ENCODE peak calls at places on chromosomes 7 and 10, in nine cellular contexts. One of them, this sample, is unnamed.

GRCh38 chr10:103894454-103894853 is 23.5 kb downstream of the STN1 start:
- DNase-seq in psoas muscle: no peak
- DNase-seq in lower lobe of right lung: no peak
- DNase-seq in fibroblast of lung: no peak
- DNase-seq in PC-9: no peak
- DNase-seq in kidney: no peak
- DNase-seq in CD8-positive, alpha-beta T cell: no peak
- DNase-seq in spleen: no peak
- DNase-seq in esophagus squamous epithelium: no peak
- DNase-seq in this sample: no peak

GRCh38 chr10:87973635-87974034 is 110.2 kb downstream of the PTEN start:
- DNase-seq in lower lobe of right lung: no peak
- DNase-seq in kidney: no peak
- DNase-seq in fibroblast of lung: peak; percentile 70
- DNase-seq in CD8-positive, alpha-beta T cell: no peak
- DNase-seq in PC-9: no peak
- DNase-seq in psoas muscle: no peak
- DNase-seq in esophagus squamous epithelium: no peak
- DNase-seq in spleen: no peak
- DNase-seq in this sample: no peak

GRCh38 chr7:909358-910329 is 33.3 kb downstream of the GET4 start:
- DNase-seq in esophagus squamous epithelium: no peak
- DNase-seq in fibroblast of lung: peak; percentile 36
- DNase-seq in kidney: peak; percentile 83
- DNase-seq in spleen: peak; percentile 92
- DNase-seq in PC-9: no peak
- DNase-seq in CD8-positive, alpha-beta T cell: peak; percentile 45
- DNase-seq in psoas muscle: peak; percentile 79
- DNase-seq in lower lobe of right lung: peak; percentile 90
- DNase-seq in this sample: peak; percentile 80

GRCh38 chr7:30974605-30975256 is 11.0 kb downstream of the GHRHR start:
- DNase-seq in esophagus squamous epithelium: no peak
- DNase-seq in CD8-positive, alpha-beta T cell: no peak
- DNase-seq in psoas muscle: no peak
- DNase-seq in PC-9: peak; percentile 52
- DNase-seq in fibroblast of lung: peak; percentile 37
- DNase-seq in lower lobe of right lung: peak; percentile 67
- DNase-seq in spleen: no peak
- DNase-seq in kidney: no peak
- DNase-seq in this sample: peak; percentile 73

GRCh38 chr7:30466266-30466665 is 12.3 kb downstream of the NOD1 start:
- DNase-seq in fibroblast of lung: peak; percentile 74
- DNase-seq in esophagus squamous epithelium: no peak
- DNase-seq in lower lobe of right lung: no peak
- DNase-seq in CD8-positive, alpha-beta T cell: no peak
- DNase-seq in psoas muscle: no peak
- DNase-seq in PC-9: no peak
- DNase-seq in kidney: no peak
- DNase-seq in spleen: no peak
- DNase-seq in this sample: peak; percentile 30

GRCh38 chr10:24718031-24718855 is 5.4 kb downstream of the ARHGAP21 start:
- DNase-seq in PC-9: peak; percentile 64
- DNase-seq in psoas muscle: no peak
- DNase-seq in fibroblast of lung: peak; percentile 81
- DNase-seq in lower lobe of right lung: no peak
- DNase-seq in spleen: no peak
- DNase-seq in CD8-positive, alpha-beta T cell: no peak
- DNase-seq in esophagus squamous epithelium: no peak
- DNase-seq in kidney: no peak
- DNase-seq in this sample: no peak

GRCh38 chr10:129622736-129623135 is 155.7 kb downstream of the MGMT start:
- DNase-seq in kidney: no peak
- DNase-seq in CD8-positive, alpha-beta T cell: no peak
- DNase-seq in fibroblast of lung: peak; percentile 69
- DNase-seq in psoas muscle: no peak
- DNase-seq in lower lobe of right lung: no peak
- DNase-seq in PC-9: no peak
- DNase-seq in esophagus squamous epithelium: no peak
- DNase-seq in spleen: no peak
- DNase-seq in this sample: no peak

GRCh38 chr7:156160811-156161210 is 348.5 kb upstream of the SHH start:
- DNase-seq in CD8-positive, alpha-beta T cell: no peak
- DNase-seq in spleen: no peak
- DNase-seq in psoas muscle: no peak
- DNase-seq in PC-9: no peak
- DNase-seq in lower lobe of right lung: no peak
- DNase-seq in esophagus squamous epithelium: no peak
- DNase-seq in kidney: peak; percentile 76
- DNase-seq in fibroblast of lung: no peak
- DNase-seq in this sample: no peak

GRCh38 chr7:51124321-51124720 is 192.3 kb downstream of the COBL start:
- DNase-seq in psoas muscle: no peak
- DNase-seq in PC-9: no peak
- DNase-seq in lower lobe of right lung: no peak
- DNase-seq in esophagus squamous epithelium: no peak
- DNase-seq in CD8-positive, alpha-beta T cell: no peak
- DNase-seq in kidney: no peak
- DNase-seq in spleen: no peak
- DNase-seq in fibroblast of lung: no peak
- DNase-seq in this sample: no peak

GRCh38 chr10:15745748-15746147 is 26.0 kb upstream of the ITGA8 start:
- DNase-seq in kidney: no peak
- DNase-seq in lower lobe of right lung: no peak
- DNase-seq in spleen: no peak
- DNase-seq in CD8-positive, alpha-beta T cell: no peak
- DNase-seq in fibroblast of lung: peak; percentile 45
- DNase-seq in esophagus squamous epithelium: no peak
- DNase-seq in psoas muscle: no peak
- DNase-seq in PC-9: no peak
- DNase-seq in this sample: no peak

GRCh38 chr10:437698-438490 is 251.6 kb downstream of the DIP2C start:
- DNase-seq in kidney: no peak
- DNase-seq in lower lobe of right lung: no peak
- DNase-seq in CD8-positive, alpha-beta T cell: no peak
- DNase-seq in fibroblast of lung: no peak
- DNase-seq in psoas muscle: no peak
- DNase-seq in spleen: no peak
- DNase-seq in esophagus squamous epithelium: no peak
- DNase-seq in PC-9: no peak
- DNase-seq in this sample: no peak

GRCh38 chr7:99997545-99998137 is 17.8 kb upstream of the ZKSCAN1 start:
- DNase-seq in psoas muscle: peak; percentile 69
- DNase-seq in esophagus squamous epithelium: no peak
- DNase-seq in kidney: peak; percentile 88
- DNase-seq in PC-9: no peak
- DNase-seq in fibroblast of lung: peak; percentile 41
- DNase-seq in CD8-positive, alpha-beta T cell: peak; percentile 74
- DNase-seq in lower lobe of right lung: peak; percentile 68
- DNase-seq in spleen: peak; percentile 93
- DNase-seq in this sample: no peak

GRCh38 chr10:32384185-32384584 is 37.2 kb upstream of the EPC1 start:
- DNase-seq in fibroblast of lung: no peak
- DNase-seq in kidney: no peak
- DNase-seq in spleen: no peak
- DNase-seq in esophagus squamous epithelium: no peak
- DNase-seq in CD8-positive, alpha-beta T cell: no peak
- DNase-seq in psoas muscle: no peak
- DNase-seq in PC-9: no peak
- DNase-seq in lower lobe of right lung: no peak
- DNase-seq in this sample: no peak

GRCh38 chr7:17036584-17036983 is 154.8 kb upstream of the AGR3 start:
- DNase-seq in PC-9: no peak
- DNase-seq in lower lobe of right lung: no peak
- DNase-seq in esophagus squamous epithelium: no peak
- DNase-seq in kidney: no peak
- DNase-seq in spleen: no peak
- DNase-seq in psoas muscle: no peak
- DNase-seq in fibroblast of lung: no peak
- DNase-seq in CD8-positive, alpha-beta T cell: no peak
- DNase-seq in this sample: no peak

GRCh38 chr7:30815016-30815854 is 44.0 kb downstream of the MINDY4 start:
- DNase-seq in CD8-positive, alpha-beta T cell: no peak
- DNase-seq in PC-9: no peak
- DNase-seq in fibroblast of lung: no peak
- DNase-seq in psoas muscle: peak; percentile 76
- DNase-seq in esophagus squamous epithelium: no peak
- DNase-seq in lower lobe of right lung: peak; percentile 58
- DNase-seq in kidney: no peak
- DNase-seq in spleen: no peak
- DNase-seq in this sample: no peak

GRCh38 chr7:33933611-33934281 is 28.4 kb downstream of the BMPER start:
- DNase-seq in psoas muscle: no peak
- DNase-seq in PC-9: peak; percentile 34
- DNase-seq in kidney: no peak
- DNase-seq in spleen: no peak
- DNase-seq in esophagus squamous epithelium: no peak
- DNase-seq in CD8-positive, alpha-beta T cell: no peak
- DNase-seq in lower lobe of right lung: no peak
- DNase-seq in fibroblast of lung: peak; percentile 88
- DNase-seq in this sample: no peak

GRCh38 chr10:15333909-15334649 is 37.0 kb downstream of the FAM171A1 start:
- DNase-seq in CD8-positive, alpha-beta T cell: no peak
- DNase-seq in kidney: no peak
- DNase-seq in lower lobe of right lung: no peak
- DNase-seq in psoas muscle: no peak
- DNase-seq in fibroblast of lung: peak; percentile 62
- DNase-seq in spleen: no peak
- DNase-seq in esophagus squamous epithelium: no peak
- DNase-seq in PC-9: no peak
- DNase-seq in this sample: no peak

DNA sequence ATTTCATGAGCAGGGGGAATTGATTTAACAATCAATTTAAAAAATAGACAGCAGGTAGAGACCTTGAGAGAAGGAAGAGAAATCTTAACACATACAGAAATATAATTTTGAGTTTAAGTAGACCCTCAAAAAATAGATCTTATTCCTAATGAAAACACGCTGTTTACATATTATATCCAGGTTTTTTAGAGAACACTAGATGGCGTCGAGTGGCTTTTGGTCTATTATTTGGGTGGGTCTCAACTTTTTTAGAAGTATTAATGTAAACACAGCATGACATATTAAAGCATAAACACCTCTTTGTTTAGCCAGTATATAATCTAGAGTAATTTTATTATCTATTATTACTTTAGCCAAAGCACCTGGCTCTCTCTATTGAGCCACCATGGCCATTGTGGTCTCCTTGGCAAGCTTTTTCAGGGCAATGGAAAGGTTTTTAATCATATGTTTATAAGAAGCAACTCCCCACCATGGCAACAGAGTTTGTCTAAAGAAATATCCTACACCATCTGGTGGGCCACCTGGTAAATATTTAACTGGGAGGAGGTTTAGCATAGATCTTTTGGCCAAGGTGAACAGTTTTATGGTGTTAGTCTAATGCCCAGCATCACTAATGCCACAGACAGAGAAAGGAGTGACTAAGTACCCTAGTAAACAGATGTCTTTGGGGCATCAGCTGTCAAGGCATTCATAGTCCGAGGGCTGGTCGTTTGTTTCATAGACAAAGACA is 59.7 kb upstream of the PRSS1 start:
- DNase-seq in kidney: no peak
- DNase-seq in spleen: no peak
- DNase-seq in fibroblast of lung: no peak
- DNase-seq in esophagus squamous epithelium: no peak
- DNase-seq in PC-9: no peak
- DNase-seq in CD8-positive, alpha-beta T cell: no peak
- DNase-seq in psoas muscle: no peak
- DNase-seq in lower lobe of right lung: no peak
- DNase-seq in this sample: no peak
- TF ChIP-seq CTCF in kidney: no peak
- TF ChIP-seq CTCF in spleen: no peak
- TF ChIP-seq CTCF in fibroblast of lung: no peak
- TF ChIP-seq CTCF in esophagus squamous epithelium: no peak
- TF ChIP-seq CTCF in PC-9: peak; percentile 45
- TF ChIP-seq CTCF in CD8-positive, alpha-beta T cell: no peak
- TF ChIP-seq CTCF in psoas muscle: no peak
- TF ChIP-seq CTCF in lower lobe of right lung: no peak
- TF ChIP-seq CTCF in this sample: peak; percentile 25

GRCh38 chr10:29426420-29426819 is 137.6 kb downstream of the LYZL1 start:
- DNase-seq in spleen: no peak
- DNase-seq in psoas muscle: no peak
- DNase-seq in esophagus squamous epithelium: no peak
- DNase-seq in kidney: no peak
- DNase-seq in CD8-positive, alpha-beta T cell: no peak
- DNase-seq in lower lobe of right lung: no peak
- DNase-seq in PC-9: no peak
- DNase-seq in fibroblast of lung: no peak
- DNase-seq in this sample: no peak
- H3K27ac ChIP-seq in spleen: no peak overlapping the region
- H3K27ac ChIP-seq in psoas muscle: no peak overlapping the region
- H3K27ac ChIP-seq in esophagus squamous epithelium: no peak overlapping the region
- H3K27ac ChIP-seq in kidney: no peak overlapping the region
- H3K27ac ChIP-seq in CD8-positive, alpha-beta T cell: no peak overlapping the region
- H3K27ac ChIP-seq in lower lobe of right lung: no peak overlapping the region
- H3K27ac ChIP-seq in PC-9: no peak overlapping the region
- H3K27ac ChIP-seq in fibroblast of lung: no peak overlapping the region
- H3K27ac ChIP-seq in this sample: no peak overlapping the region

DNA sequence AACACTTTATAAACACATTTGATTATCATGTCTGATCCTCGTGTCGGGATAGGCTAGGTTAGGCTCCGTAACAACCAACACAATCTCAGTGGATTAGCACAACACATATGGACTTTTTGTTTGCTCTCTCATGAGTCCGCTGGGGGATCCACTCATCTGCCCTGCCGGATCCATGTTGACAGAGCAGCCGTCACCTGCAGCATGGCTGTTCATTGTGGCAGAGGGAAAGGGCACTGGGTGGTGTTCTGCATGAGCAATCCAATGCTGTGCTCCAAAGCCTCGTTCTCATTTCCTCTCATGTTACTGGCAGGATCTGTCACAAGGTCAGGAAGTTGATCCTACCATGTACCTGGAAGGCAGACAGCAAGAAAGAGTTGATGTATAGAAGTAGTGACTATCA is 62.5 kb upstream of the RAPGEF5 start:
- DNase-seq in kidney: no peak
- DNase-seq in esophagus squamous epithelium: no peak
- DNase-seq in lower lobe of right lung: no peak
- DNase-seq in fibroblast of lung: no peak
- DNase-seq in PC-9: no peak
- DNase-seq in psoas muscle: no peak
- DNase-seq in CD8-positive, alpha-beta T cell: no peak
- DNase-seq in spleen: no peak
- DNase-seq in this sample: no peak
- H3K4me1 ChIP-seq in kidney: no peaks in the 10 kb centered on the region
- H3K4me1 ChIP-seq in esophagus squamous epithelium: no peaks in the 10 kb centered on the region
- H3K4me1 ChIP-seq in lower lobe of right lung: no peaks in the 10 kb centered on the region
- H3K4me1 ChIP-seq in fibroblast of lung: no peaks in the 10 kb centered on the region
- H3K4me1 ChIP-seq in PC-9: no peaks in the 10 kb centered on the region
- H3K4me1 ChIP-seq in psoas muscle: peaks cover 11% of the 10 kb centered on the region
- H3K4me1 ChIP-seq in CD8-positive, alpha-beta T cell: no peaks in the 10 kb centered on the region
- H3K4me1 ChIP-seq in spleen: no peaks in the 10 kb centered on the region
- H3K4me1 ChIP-seq in this sample: no peaks in the 10 kb centered on the region

DNA sequence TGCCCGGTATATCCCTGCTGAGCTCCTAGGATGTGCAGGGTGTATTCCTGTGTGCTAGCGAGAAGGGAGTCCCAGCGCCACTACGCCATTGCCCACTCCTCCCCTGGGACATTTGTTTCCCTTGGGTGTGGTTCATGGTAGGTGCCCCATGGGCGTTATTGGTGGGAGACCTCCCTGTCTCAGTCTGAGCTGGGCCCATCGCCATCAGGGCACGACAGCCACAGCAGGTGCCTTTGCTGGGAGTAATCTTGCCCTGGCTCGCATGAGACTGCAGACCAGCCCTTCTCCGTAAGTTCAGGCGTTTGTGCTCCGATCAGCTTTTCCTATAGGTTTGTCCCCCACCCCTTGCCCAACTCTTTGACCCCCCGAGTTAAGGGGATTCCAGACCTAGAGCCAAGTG is 137.3 kb upstream of the SH2B2 start:
- DNase-seq in PC-9: no peak
- DNase-seq in kidney: no peak
- DNase-seq in spleen: no peak
- DNase-seq in CD8-positive, alpha-beta T cell: no peak
- DNase-seq in lower lobe of right lung: no peak
- DNase-seq in fibroblast of lung: no peak
- DNase-seq in esophagus squamous epithelium: no peak
- DNase-seq in psoas muscle: peak; percentile 45
- DNase-seq in this sample: no peak
- TF ChIP-seq CTCF in PC-9: no peak
- TF ChIP-seq CTCF in kidney: no peak
- TF ChIP-seq CTCF in spleen: no peak
- TF ChIP-seq CTCF in CD8-positive, alpha-beta T cell: no peak
- TF ChIP-seq CTCF in lower lobe of right lung: no peak
- TF ChIP-seq CTCF in fibroblast of lung: no peak
- TF ChIP-seq CTCF in esophagus squamous epithelium: no peak
- TF ChIP-seq CTCF in psoas muscle: no peak
- TF ChIP-seq CTCF in this sample: no peak

This sample was measured in ascending aorta.